ENCODE peak calls at places on chromosomes 4 and X, in eight cellular contexts. F is thoracic aorta, U is foreskin fibroblast, Z is GM12865, T is mammary epithelial cell, L is mucosa of descending colon, H is left ventricle myocardium inferior, I is fibroblast of pulmonary artery. O is an unnamed sample.

GRCh38 chrX:150312931-150313330 is 50.2 kb upstream of the MAMLD1 start:
- DNase-seq in F (no peak), U (no peak), Z (no peak), T (no peak), L (no peak), H (no peak), I (no peak), O (no peak)

GRCh38 chr4:139416073-139416673 is 37.7 kb upstream of the RAB33B start:
- DNase-seq in F (no peak), U (peak), Z (peak), T (no peak), L (peak), H (no peak), I (peak), O (no peak)

GRCh38 chr4:72933029-72933428 is 136.5 kb downstream of the COX18 start:
- DNase-seq in F (no peak), U (no peak), Z (no peak), T (no peak), L (no peak), H (no peak), I (no peak), O (no peak)

GRCh38 chr4:76156635-76157034 is 8.4 kb upstream of the NUP54 start:
- DNase-seq in F (no peak), U (no peak), Z (no peak), T (peak), L (no peak), H (no peak), I (peak), O (no peak)

GRCh38 chrX:154779261-154779660 is 16.6 kb downstream of the DKC1 start:
- DNase-seq in F (no peak), U (peak), Z (no peak), T (no peak), L (no peak), H (no peak), I (peak), O (no peak)

GRCh38 chr4:134216436-134216835 is 14.8 kb upstream of the PABPC4L start:
- DNase-seq in F (no peak), U (no peak), Z (no peak), T (no peak), L (no peak), H (no peak), I (peak), O (no peak)

GRCh38 chr4:64584981-64585557 is 175.8 kb upstream of the TECRL start:
- DNase-seq in F (no peak), U (no peak), Z (peak), T (peak), L (no peak), H (no peak), I (peak), O (no peak)

GRCh38 chr4:150515135-150515534 is 66.8 kb upstream of the MAB21L2 start:
- DNase-seq in F (no peak), U (no peak), Z (no peak), T (no peak), L (no peak), H (no peak), I (peak), O (no peak)

GRCh38 chr4:115292320-115293092 is 179.1 kb upstream of the NDST4 start:
- DNase-seq in F (no peak), U (no peak), Z (peak), T (no peak), L (no peak), H (no peak), I (no peak), O (no peak)

GRCh38 chrX:84186603-84187358 is 1.2 kb downstream of the RPS6KA6 start:
- DNase-seq in F (no peak), U (no peak), Z (no peak), T (peak), L (peak), H (no peak), I (no peak), O (no peak)

GRCh38 chrX:10665681-10666080 is 45.3 kb upstream of the MID1 start:
- DNase-seq in F (no peak), U (no peak), Z (no peak), T (no peak), L (no peak), H (no peak), I (no peak), O (no peak)

GRCh38 chr4:153341575-153342090 is 2.9 kb upstream of the MND1 start:
- DNase-seq in F (no peak), U (peak), Z (peak), T (peak), L (no peak), H (no peak), I (peak), O (no peak)

GRCh38 chrX:137032378-137032694 is 1.5 kb downstream of the GPR101 start:
- DNase-seq in F (no peak), U (no peak), Z (no peak), T (no peak), L (no peak), H (no peak), I (no peak), O (no peak)

GRCh38 chr4:30073001-30073710 is 647.0 kb upstream of the PCDH7 start:
- DNase-seq in F (no peak), U (no peak), Z (no peak), T (no peak), L (no peak), H (no peak), I (peak), O (no peak)

GRCh38 chr4:180789929-180790328 is 1453.3 kb upstream of the TENM3 start:
- DNase-seq in F (no peak), U (no peak), Z (no peak), T (no peak), L (no peak), H (no peak), I (no peak), O (no peak)

GRCh38 chr4:166153539-166153938 is 280.5 kb downstream of the TLL1 start:
- DNase-seq in F (no peak), U (peak), Z (no peak), T (no peak), L (no peak), H (no peak), I (peak), O (no peak)

GRCh38 chr4:1856920-1857699 is 1.2 kb upstream of the LETM1 start:
- DNase-seq in F (no peak), U (peak), Z (no peak), T (peak), L (peak), H (no peak), I (no peak), O (no peak)

GRCh38 chrX:14398725-14399124 is 130.6 kb upstream of the GLRA2 start:
- DNase-seq in F (no peak), U (peak), Z (no peak), T (peak), L (peak), H (no peak), I (no peak), O (no peak)

GRCh38 chrX:79174949-79175644 is 30.6 kb downstream of the GPR174 start:
- DNase-seq in F (no peak), U (no peak), Z (no peak), T (no peak), L (no peak), H (no peak), I (no peak), O (no peak)

GRCh38 chrX:53481816-53482485 is 47.8 kb upstream of the HSD17B10 start:
- DNase-seq in F (no peak), U (peak), Z (peak), T (peak), L (peak), H (no peak), I (peak), O (peak)

GRCh38 chrX:70808942-70809940 is 99.3 kb downstream of the TEX11 start:
- DNase-seq in F (no peak), U (no peak), Z (no peak), T (no peak), L (no peak), H (no peak), I (no peak), O (no peak)

GRCh38 chr4:13711233-13711775 is 83.8 kb upstream of the BOD1L1 start:
- DNase-seq in F (no peak), U (no peak), Z (no peak), T (no peak), L (no peak), H (no peak), I (no peak), O (no peak)

GRCh38 chr4:54281060-54281781 is 52.1 kb downstream of the PDGFRA start:
- DNase-seq in F (peak), U (peak), Z (no peak), T (peak), L (peak), H (peak), I (peak), O (peak)

GRCh38 chrX:129496625-129497024 is 26.7 kb downstream of the SMARCA1 start:
- DNase-seq in F (no peak), U (peak), Z (no peak), T (no peak), L (no peak), H (no peak), I (no peak), O (no peak)

GRCh38 chrX:129795584-129795983 is 15.8 kb downstream of the SASH3 start:
- DNase-seq in F (no peak), U (no peak), Z (no peak), T (no peak), L (no peak), H (no peak), I (no peak), O (peak)

GRCh38 chrX:29580560-29580959 is 634.8 kb upstream of the MAGEB2 start:
- DNase-seq in F (no peak), U (no peak), Z (peak), T (no peak), L (no peak), H (no peak), I (no peak), O (no peak)

GRCh38 chr4:109821186-109821585 is 5.6 kb downstream of the GAR1 start:
- DNase-seq in F (no peak), U (no peak), Z (no peak), T (no peak), L (no peak), H (no peak), I (no peak), O (no peak)

GRCh38 chr4:115648786-115649185 is 535.4 kb upstream of the NDST4 start:
- DNase-seq in F (no peak), U (no peak), Z (no peak), T (no peak), L (no peak), H (no peak), I (no peak), O (no peak)

GRCh38 chrX:116240446-116240845 is 69.9 kb downstream of the AGTR2 start:
- DNase-seq in F (no peak), U (no peak), Z (no peak), T (peak), L (peak), H (no peak), I (no peak), O (no peak)

GRCh38 chr4:113574636-113575103 is 186.9 kb downstream of the CAMK2D start:
- DNase-seq in F (no peak), U (peak), Z (no peak), T (peak), L (no peak), H (no peak), I (peak), O (no peak)

GRCh38 chr4:172573899-172574298 is 594.7 kb upstream of the GALNT7 start:
- DNase-seq in F (no peak), U (no peak), Z (no peak), T (no peak), L (no peak), H (no peak), I (peak), O (no peak)

GRCh38 chr4:185016101-185016940 is 2.0 kb upstream of the HELT start:
- DNase-seq in F (no peak), U (no peak), Z (no peak), T (no peak), L (no peak), H (no peak), I (no peak), O (no peak)

GRCh38 chr4:185019451-185020292 is 1.4 kb downstream of the HELT start:
- DNase-seq in F (no peak), U (no peak), Z (no peak), T (peak), L (no peak), H (no peak), I (no peak), O (no peak)

GRCh38 chr4:185018834-185019450 is 652 bp downstream of the HELT start:
- DNase-seq in F (no peak), U (no peak), Z (no peak), T (peak), L (no peak), H (no peak), I (no peak), O (no peak)

GRCh38 chr4:185016946-185017797 is 1.1 kb upstream of the HELT start:
- DNase-seq in F (no peak), U (no peak), Z (no peak), T (peak), L (no peak), H (no peak), I (peak), O (no peak)

GRCh38 chr4:185017964-185018772 is at the start of gene HELT:
- DNase-seq in F (no peak), U (no peak), Z (no peak), T (peak), L (no peak), H (no peak), I (no peak), O (no peak)
- H3K4me3 ChIP-seq in F (no peak), U (no peak), Z (no peak), T (no peak), L (no peak), H (peak), I (no peak), O (no peak)

GRCh38 chr4:164383187-164384181 is 370.4 kb upstream of the SMIM31 start:
- DNase-seq in F (no peak), U (no peak), Z (no peak), T (peak), L (no peak), H (no peak), I (no peak), O (no peak)
- H3K4me3 ChIP-seq in F (peak), U (no peak), Z (no peak), T (peak), L (no peak), H (peak), I (no peak), O (no peak)

GRCh38 chr4:6942238-6942800 is 32.7 kb downstream of the TBC1D14 start:
- DNase-seq in F (no peak), U (peak), Z (peak), T (peak), L (no peak), H (no peak), I (peak), O (no peak)
- H3K4me3 ChIP-seq in F (no peak), U (peak), Z (no peak), T (no peak), L (no peak), H (no peak), I (peak), O (no peak)

GRCh38 chrX:46575991-46576392 is 2.4 kb downstream of the CHST7 start:
- DNase-seq in F (no peak), U (peak), Z (no peak), T (peak), L (no peak), H (peak), I (peak), O (peak)

GRCh38 chrX:46575586-46575985 is 2.0 kb downstream of the CHST7 start:
- DNase-seq in F (no peak), U (no peak), Z (no peak), T (no peak), L (no peak), H (no peak), I (no peak), O (no peak)

GRCh38 chrX:46573896-46574336 is 351 bp downstream of the CHST7 start:
- DNase-seq in F (no peak), U (peak), Z (peak), T (peak), L (peak), H (peak), I (peak), O (peak)

GRCh38 chrX:46574337-46574940 is 874 bp downstream of the CHST7 start:
- DNase-seq in F (no peak), U (no peak), Z (peak), T (peak), L (peak), H (no peak), I (no peak), O (peak)

GRCh38 chrX:46574941-46575381 is 1.4 kb downstream of the CHST7 start:
- DNase-seq in F (no peak), U (peak), Z (peak), T (peak), L (peak), H (peak), I (no peak), O (peak)
- H3K4me3 ChIP-seq in F (peak), U (peak), Z (peak), T (peak), L (no peak), H (peak), I (peak), O (peak)

GRCh38 chrX:148381603-148382002 is 118.8 kb upstream of the AFF2 start:
- DNase-seq in F (no peak), U (no peak), Z (peak), T (no peak), L (no peak), H (no peak), I (no peak), O (no peak)
- H3K4me3 ChIP-seq in F (peak), U (no peak), Z (peak), T (no peak), L (no peak), H (no peak), I (no peak), O (no peak)

GRCh38 chr4:169774466-169775445 is 17.0 kb upstream of the HPF1 start:
- DNase-seq in F (no peak), U (no peak), Z (peak), T (no peak), L (no peak), H (no peak), I (peak), O (no peak)
- H3K4me3 ChIP-seq in F (peak), U (no peak), Z (no peak), T (no peak), L (no peak), H (peak), I (peak), O (no peak)

DNA sequence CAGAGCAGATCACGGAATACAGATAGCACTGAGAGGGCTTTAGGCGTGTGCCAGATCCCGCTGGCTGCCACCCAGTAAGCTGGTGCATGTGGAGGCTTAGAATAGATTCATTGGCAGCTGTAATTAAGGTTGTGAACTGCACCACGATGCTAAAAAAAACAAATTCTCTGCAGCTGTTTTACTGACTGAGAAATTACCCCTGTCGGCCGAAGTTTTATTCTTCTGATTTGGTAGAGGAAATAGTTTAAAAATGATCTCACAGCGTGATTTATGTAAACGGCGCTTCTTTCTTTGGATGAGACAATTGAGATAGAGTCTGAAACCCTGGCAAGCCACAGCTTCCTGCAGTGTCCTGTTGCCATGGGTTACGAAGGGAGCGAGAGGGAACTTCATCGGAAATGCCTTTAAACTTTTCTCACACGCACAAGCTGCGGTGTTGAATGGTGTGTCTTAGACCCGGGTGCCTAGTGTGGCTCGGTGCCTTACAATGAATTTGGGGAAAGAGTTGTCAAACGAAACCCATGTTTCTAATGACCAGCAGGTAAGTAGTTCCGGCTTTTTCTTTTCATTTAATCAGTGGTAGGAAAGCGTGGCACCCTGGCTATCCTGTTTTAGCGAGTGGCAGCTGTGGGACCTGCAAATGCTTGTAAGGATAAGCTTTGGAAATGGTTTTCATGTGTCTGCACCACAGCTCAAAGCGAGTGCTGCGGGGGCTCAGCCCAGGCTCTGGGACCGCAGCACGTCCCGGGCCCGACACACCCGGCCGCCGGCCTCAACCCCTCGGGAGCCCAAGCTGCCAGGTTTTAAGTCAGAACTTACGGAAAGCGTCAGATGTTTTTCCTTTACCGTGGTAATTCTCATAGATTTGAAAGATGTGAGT is 71.7 kb upstream of the HGFAC start:
- DNase-seq in F (no peak), U (peak), Z (peak), T (peak), L (no peak), H (peak), I (peak), O (no peak)
- H3K4me3 ChIP-seq in F (peak), U (peak), Z (no peak), T (no peak), L (no peak), H (peak), I (peak), O (no peak)

GRCh38 chrX:19920945-19921344 is 33.5 kb upstream of the SH3KBP1 start:
- DNase-seq in F (no peak), U (no peak), Z (no peak), T (no peak), L (no peak), H (no peak), I (no peak), O (no peak)

GRCh38 chrX:19926095-19926494 is 38.7 kb upstream of the SH3KBP1 start:
- DNase-seq in F (no peak), U (no peak), Z (no peak), T (no peak), L (no peak), H (no peak), I (no peak), O (no peak)

DNA sequence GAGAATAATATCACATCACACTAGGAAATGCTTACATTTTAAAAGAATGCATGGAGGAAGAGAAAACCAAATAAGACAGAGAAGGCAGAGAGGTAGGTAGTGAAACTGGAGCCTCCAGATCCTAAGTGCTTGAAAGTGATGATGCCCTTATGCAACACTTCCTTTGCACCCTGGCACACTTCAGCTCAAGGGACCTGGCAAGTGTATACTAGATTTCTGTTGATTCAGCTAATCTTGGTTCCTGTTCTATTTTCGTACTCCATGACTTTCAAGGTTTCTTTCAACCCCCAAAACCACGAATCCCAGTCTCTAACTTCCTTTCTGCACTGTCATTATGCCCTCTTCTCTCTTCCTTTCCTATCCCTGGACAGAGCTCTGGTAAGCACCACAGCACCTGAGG is 36.9 kb upstream of the SH3KBP1 start:
- DNase-seq in F (no peak), U (no peak), Z (no peak), T (no peak), L (no peak), H (no peak), I (no peak), O (no peak)
- H3K4me3 ChIP-seq in F (no peak), U (no peak), Z (no peak), T (no peak), L (no peak), H (no peak), I (no peak), O (no peak)

DNA sequence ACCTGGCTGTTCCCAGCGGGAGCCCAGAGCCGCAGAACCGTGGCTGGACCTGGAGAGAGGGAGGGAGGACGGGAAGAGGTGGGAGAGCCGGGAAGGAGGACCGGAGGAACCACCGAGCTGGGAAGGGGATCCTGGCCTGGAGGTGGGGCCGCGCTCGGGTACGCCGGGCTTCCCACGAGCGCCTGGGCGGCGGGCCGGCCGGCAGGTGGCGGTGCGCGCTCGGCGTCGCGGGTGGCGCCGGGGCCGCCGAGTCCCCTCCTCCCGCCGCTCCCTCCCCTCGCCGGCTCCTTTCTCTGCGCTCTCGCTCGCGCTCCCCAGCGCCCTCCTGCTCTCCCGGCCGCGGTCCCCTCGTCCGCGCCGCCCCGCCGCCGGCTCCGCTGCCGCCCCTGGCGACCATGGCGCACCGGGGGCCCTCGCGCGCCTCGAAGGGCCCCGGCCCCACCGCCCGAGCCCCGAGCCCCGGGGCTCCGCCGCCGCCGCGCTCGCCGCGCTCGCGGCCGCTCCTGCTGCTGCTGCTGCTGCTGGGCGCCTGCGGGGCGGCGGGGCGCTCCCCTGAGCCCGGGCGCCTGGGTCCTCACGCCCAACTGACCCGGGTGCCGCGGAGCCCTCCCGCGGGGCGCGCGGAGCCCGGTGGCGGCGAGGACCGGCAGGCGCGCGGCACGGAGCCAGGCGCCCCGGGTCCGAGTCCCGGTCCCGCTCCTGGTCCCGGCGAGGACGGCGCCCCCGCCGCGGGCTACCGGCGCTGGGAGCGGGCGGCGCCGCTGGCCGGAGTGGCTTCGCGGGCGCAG is at the start of gene SORCS2:
- DNase-seq in F (no peak), U (peak), Z (peak), T (no peak), L (peak), H (peak), I (peak), O (peak)
- H3K4me3 ChIP-seq in F (peak), U (peak), Z (no peak), T (peak), L (no peak), H (peak), I (no peak), O (no peak)

GRCh38 chr4:91630054-91630453 is 673.7 kb upstream of the GRID2 start:
- DNase-seq in F (no peak), U (no peak), Z (no peak), T (no peak), L (no peak), H (no peak), I (no peak), O (no peak)
- H3K4me3 ChIP-seq in F (no peak), U (no peak), Z (no peak), T (no peak), L (no peak), H (no peak), I (no peak), O (no peak)